ENCODE peak calls at places on chromosomes 13 and 19, in five cellular contexts. U is left lung, Z is dorsolateral prefrontal cortex, S is ovary, O is AG04449. K is an unnamed sample.

GRCh38 chr19:51016798-51017683 is 2.5 kb downstream of the KLK10 start:
- DNase-seq in U (no peak), Z (peak), S (peak), O (no peak), K (no peak)

GRCh38 chr13:98651716-98652115 is 74.8 kb upstream of the STK24 start:
- DNase-seq in U (no peak), Z (no peak), S (no peak), O (no peak), K (no peak)

GRCh38 chr19:29172302-29172701 is 40.6 kb downstream of the UQCRFS1 start:
- DNase-seq in U (no peak), Z (no peak), S (no peak), O (no peak), K (no peak)

GRCh38 chr13:57632276-57633140 is 964 bp downstream of the PCDH17 start:
- DNase-seq in U (no peak), Z (no peak), S (no peak), O (no peak), K (no peak)

GRCh38 chr19:17475541-17476115 is 5.3 kb downstream of the SLC27A1 start:
- DNase-seq in U (no peak), Z (peak), S (no peak), O (no peak), K (no peak)

GRCh38 chr13:107091386-107091785 is 523.4 kb upstream of the ARGLU1 start:
- DNase-seq in U (no peak), Z (no peak), S (no peak), O (no peak), K (no peak)

GRCh38 chr19:43759515-43759914 is 4.8 kb upstream of the SMG9 start:
- DNase-seq in U (no peak), Z (no peak), S (no peak), O (no peak), K (no peak)

GRCh38 chr13:30713133-30713532 is 22.2 kb upstream of the ALOX5AP start:
- DNase-seq in U (peak), Z (no peak), S (no peak), O (no peak), K (no peak)

GRCh38 chr13:57624565-57625435 is 6.7 kb upstream of the PCDH17 start:
- DNase-seq in U (no peak), Z (no peak), S (no peak), O (no peak), K (no peak)

GRCh38 chr13:99496322-99497142 is 4.7 kb upstream of the TM9SF2 start:
- DNase-seq in U (peak), Z (no peak), S (peak), O (no peak), K (no peak)

GRCh38 chr13:32737111-32737571 is 150.9 kb downstream of the PDS5B start:
- DNase-seq in U (no peak), Z (no peak), S (no peak), O (no peak), K (no peak)

GRCh38 chr19:4692275-4693077 is 22.3 kb upstream of the MYDGF start:
- DNase-seq in U (no peak), Z (no peak), S (no peak), O (no peak), K (no peak)

GRCh38 chr13:64206430-64207225 is 2791.0 kb upstream of the PCDH20 start:
- DNase-seq in U (no peak), Z (no peak), S (no peak), O (no peak), K (no peak)

GRCh38 chr13:94239135-94239534 is 240.3 kb downstream of the DCT start:
- DNase-seq in U (no peak), Z (no peak), S (no peak), O (no peak), K (no peak)

GRCh38 chr13:53342623-53343022 is 314.0 kb downstream of the OLFM4 start:
- DNase-seq in U (no peak), Z (no peak), S (no peak), O (no peak), K (no peak)

GRCh38 chr19:42060117-42060516 is 9.9 kb downstream of the GRIK5 start:
- DNase-seq in U (no peak), Z (no peak), S (no peak), O (no peak), K (no peak)

GRCh38 chr13:30463820-30464495 is 1.8 kb downstream of the HMGB1 start:
- DNase-seq in U (peak), Z (peak), S (peak), O (no peak), K (no peak)

GRCh38 chr13:37526710-37527446 is 71.7 kb downstream of the POSTN start:
- DNase-seq in U (no peak), Z (no peak), S (no peak), O (peak), K (no peak)

GRCh38 chr13:24272452-24273161 is 36.8 kb upstream of the C1QTNF9 start:
- DNase-seq in U (peak), Z (no peak), S (peak), O (no peak), K (no peak)

GRCh38 chr19:38831142-38831605 is 420 bp downstream of the ECH1 start:
- DNase-seq in U (peak), Z (peak), S (peak), O (peak), K (peak)

GRCh38 chr13:107450931-107451330 is 764.4 kb downstream of the LIG4 start:
- DNase-seq in U (peak), Z (no peak), S (no peak), O (no peak), K (no peak)

GRCh38 chr13:43232866-43233265 is 209.5 kb downstream of the DNAJC15 start:
- DNase-seq in U (no peak), Z (no peak), S (no peak), O (peak), K (no peak)

GRCh38 chr19:51341976-51342580 is at the start of gene VSIG10L:
- DNase-seq in U (no peak), Z (no peak), S (no peak), O (no peak), K (no peak)

GRCh38 chr13:113497217-113497616 is 6.7 kb upstream of the DCUN1D2 start:
- DNase-seq in U (no peak), Z (no peak), S (no peak), O (no peak), K (no peak)

GRCh38 chr19:28560786-28561185 is 652.2 kb downstream of the UQCRFS1 start:
- DNase-seq in U (no peak), Z (no peak), S (no peak), O (no peak), K (no peak)

GRCh38 chr13:29849071-29849541 is 1.3 kb downstream of the UBL3 start:
- DNase-seq in U (no peak), Z (peak), S (no peak), O (no peak), K (no peak)

GRCh38 chr19:33392341-33393285 is 19.1 kb downstream of the CEBPG start:
- DNase-seq in U (peak), Z (no peak), S (peak), O (no peak), K (no peak)

GRCh38 chr19:57566396-57567256 is 7.0 kb upstream of the ZNF550 start:
- DNase-seq in U (no peak), Z (no peak), S (no peak), O (no peak), K (no peak)

GRCh38 chr13:113220877-113221276 is 11.5 kb downstream of the CUL4A start:
- DNase-seq in U (no peak), Z (no peak), S (no peak), O (no peak), K (no peak)

GRCh38 chr19:355134-355533 is 10.5 kb upstream of the MIER2 start:
- DNase-seq in U (no peak), Z (no peak), S (no peak), O (no peak), K (no peak)

GRCh38 chr19:347946-348861 is 3.6 kb upstream of the MIER2 start:
- DNase-seq in U (no peak), Z (no peak), S (no peak), O (no peak), K (no peak)

GRCh38 chr19:351976-352625 is 7.5 kb upstream of the MIER2 start:
- DNase-seq in U (no peak), Z (no peak), S (no peak), O (no peak), K (no peak)
- TF ChIP-seq CTCF in U (no peak), Z (no peak), S (no peak), O (no peak), K (no peak)

DNA sequence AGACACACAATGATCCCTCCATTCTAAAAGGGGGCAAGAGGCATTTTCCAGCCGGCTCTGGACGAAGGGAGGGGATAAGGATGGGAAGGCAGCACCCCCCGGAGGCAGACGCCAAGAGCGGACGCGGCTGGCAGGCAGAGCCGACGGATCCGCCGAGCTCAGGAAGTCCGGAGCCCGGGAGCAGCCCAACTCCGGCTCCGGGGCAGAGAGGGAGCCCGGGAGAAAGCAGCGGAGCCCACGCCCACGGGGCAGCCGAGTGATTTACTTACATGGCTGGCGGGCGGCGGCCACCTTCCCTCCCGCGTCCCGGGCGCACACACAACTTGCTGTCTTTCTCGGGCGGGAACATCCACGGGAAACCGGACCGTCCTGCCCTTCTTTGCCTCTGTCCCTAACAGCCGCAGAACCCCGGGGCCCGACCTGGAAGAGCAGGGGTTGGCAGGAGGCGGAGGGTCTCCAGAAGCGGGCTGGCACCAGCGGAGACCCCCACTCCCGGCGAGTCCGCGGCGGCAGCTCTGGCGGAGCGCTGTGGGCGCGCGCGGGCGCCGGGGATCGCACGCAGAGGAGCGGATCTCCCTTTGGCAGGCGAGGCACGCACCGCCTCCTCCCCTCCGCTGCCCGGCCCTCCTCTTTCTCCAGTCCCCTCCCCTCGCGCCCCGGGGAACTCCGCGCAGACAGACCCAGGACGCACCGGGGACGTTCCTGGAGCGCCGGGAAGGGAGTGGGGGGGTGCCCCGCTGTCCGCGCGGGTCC is at the start of gene LHFPL6:
- DNase-seq in U (peak), Z (peak), S (peak), O (no peak), K (peak)
- TF ChIP-seq CTCF in U (no peak), Z (no peak), S (no peak), O (peak), K (no peak)

DNA sequence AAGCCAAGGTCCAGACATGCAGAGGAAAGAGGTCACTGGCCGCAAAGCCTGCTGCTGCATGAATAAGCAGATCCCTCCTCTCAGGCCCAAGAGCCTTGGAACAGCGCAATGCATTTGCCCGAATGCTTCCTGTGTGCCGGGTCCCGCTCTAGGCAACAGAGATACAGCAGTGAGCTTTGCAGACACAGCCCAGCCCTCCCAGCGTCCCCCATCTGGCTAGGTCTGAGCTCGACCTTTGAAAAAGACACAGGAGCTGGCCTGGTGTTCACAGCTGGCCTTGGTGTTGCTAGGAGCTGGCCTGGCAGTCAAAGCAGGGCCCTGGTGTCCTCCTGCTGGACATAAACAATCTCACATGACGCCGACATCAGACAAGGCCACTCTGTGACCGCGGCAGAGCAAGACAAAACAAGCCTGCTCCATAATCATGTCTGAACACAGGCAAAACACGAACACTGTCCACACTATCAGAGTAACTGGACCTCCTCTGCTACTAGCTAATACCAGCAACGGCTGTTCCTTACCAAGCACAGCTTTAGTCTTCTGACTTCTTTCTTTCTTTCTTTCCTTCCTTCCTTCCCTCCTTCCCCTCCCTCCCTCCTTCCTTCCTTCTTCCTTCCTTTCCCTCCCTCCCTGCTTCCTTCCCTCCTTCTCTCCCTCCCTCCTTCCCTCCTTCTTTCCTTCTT is 5.7 kb upstream of the PEX11G start:
- DNase-seq in U (no peak), Z (peak), S (peak), O (no peak), K (no peak)
- TF ChIP-seq CTCF in U (no peak), Z (no peak), S (no peak), O (no peak), K (no peak)

GRCh38 chr13:60146491-60146890 is 17.2 kb downstream of the DIAPH3 start:
- DNase-seq in U (no peak), Z (no peak), S (no peak), O (peak), K (no peak)

GRCh38 chr13:60147361-60147760 is 16.4 kb downstream of the DIAPH3 start:
- DNase-seq in U (no peak), Z (no peak), S (no peak), O (no peak), K (no peak)

GRCh38 chr13:60139272-60139671 is 24.5 kb downstream of the DIAPH3 start:
- DNase-seq in U (no peak), Z (no peak), S (no peak), O (peak), K (no peak)

GRCh38 chr13:60138674-60139073 is 25.1 kb downstream of the DIAPH3 start:
- DNase-seq in U (no peak), Z (no peak), S (no peak), O (no peak), K (no peak)

DNA sequence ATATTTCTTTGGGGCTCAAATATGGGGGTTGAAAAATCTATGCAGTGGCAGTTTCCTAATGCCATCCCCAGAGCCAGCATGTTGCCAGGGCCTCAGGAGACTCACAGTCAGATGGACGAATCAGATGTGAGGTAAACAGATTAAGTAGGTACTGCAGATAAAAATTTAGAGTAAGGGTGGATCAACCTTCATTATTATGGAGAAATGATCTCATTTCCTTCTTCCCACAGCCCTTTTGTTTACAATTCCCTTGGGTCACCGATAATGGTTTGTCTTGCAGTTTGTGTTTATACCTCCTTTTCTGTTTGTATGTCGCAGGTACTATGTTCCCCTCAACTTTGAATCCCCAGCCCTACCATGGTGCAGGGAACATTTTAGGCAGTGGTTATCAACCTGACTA is 20.0 kb downstream of the DIAPH3 start:
- DNase-seq in U (no peak), Z (no peak), S (no peak), O (no peak), K (no peak)
- TF ChIP-seq CTCF in U (no peak), Z (no peak), S (no peak), O (no peak), K (no peak)

GRCh38 chr19:6714749-6715555 is 5.5 kb downstream of the C3 start:
- DNase-seq in U (no peak), Z (no peak), S (peak), O (no peak), K (no peak)

GRCh38 chr19:6718741-6719539 is 1.5 kb downstream of the C3 start:
- DNase-seq in U (no peak), Z (no peak), S (no peak), O (no peak), K (no peak)

GRCh38 chr19:6718111-6718740 is 2.2 kb downstream of the C3 start:
- DNase-seq in U (no peak), Z (no peak), S (no peak), O (no peak), K (no peak)

GRCh38 chr19:6717441-6717971 is 2.9 kb downstream of the C3 start:
- DNase-seq in U (no peak), Z (no peak), S (no peak), O (no peak), K (no peak)

DNA sequence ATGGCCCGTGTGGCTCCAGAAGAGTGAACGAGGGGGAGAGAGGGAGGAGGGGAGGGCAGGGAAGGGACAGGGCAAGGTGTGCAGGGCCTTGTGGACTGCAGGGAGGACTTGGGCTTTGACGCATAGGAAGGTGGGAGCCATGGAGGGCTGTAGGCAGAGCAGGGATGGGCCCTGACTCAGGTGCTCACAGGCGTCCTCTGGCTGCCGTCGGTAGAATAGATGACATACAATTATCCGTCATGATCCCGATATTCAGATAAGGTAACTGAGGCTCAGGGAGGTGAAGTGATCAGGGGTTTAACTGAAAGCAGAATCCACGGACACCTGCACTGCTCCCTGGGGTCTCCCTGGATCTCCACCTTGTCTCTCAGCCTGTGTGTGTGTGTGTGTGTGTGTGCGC is 3.4 kb downstream of the C3 start:
- DNase-seq in U (no peak), Z (no peak), S (no peak), O (no peak), K (no peak)
- TF ChIP-seq CTCF in U (no peak), Z (no peak), S (no peak), O (no peak), K (no peak)

GRCh38 chr19:13212759-13213330 is 62.6 kb downstream of the IER2 start:
- DNase-seq in U (peak), Z (peak), S (peak), O (no peak), K (peak)
- TF ChIP-seq CTCF in U (peak), Z (no peak), S (no peak), O (peak), K (no peak)

K was measured in omental fat pad.